ENCODE peak calls at places on chromosomes 13 and 19, in four cellular contexts. I is NCI-H2029; C is stimulated activated CD4-positive, alpha-beta T cell treated with anti-CD3 and anti-CD28 coated beads, Interleukin-4, amount 100 ng/mL, for 4 hours; S is heart left ventricle. E is an unnamed sample.

GRCh38 chr13:51601601-51602348 is 17.5 kb downstream of the WDFY2 start:
- DNase-seq in I (no peak), C (no peak), S (no peak), E (no peak)

GRCh38 chr13:100946588-100946987 is 272.0 kb upstream of the TMTC4 start:
- DNase-seq in C (no peak), S (no peak), I (no peak), E (no peak)

GRCh38 chr19:14198384-14199376 is 7.3 kb downstream of the ADGRL1 start:
- DNase-seq in S (no peak), I (no peak), C (no peak), E (no peak)

GRCh38 chr13:41137951-41138350 is 5.3 kb upstream of the KBTBD6 start:
- DNase-seq in I (no peak), S (no peak), C (no peak), E (no peak)

GRCh38 chr13:21322304-21322965 is 136.7 kb downstream of the ZDHHC20 start:
- DNase-seq in I (no peak), S (no peak), C (no peak), E (no peak)

GRCh38 chr19:5786593-5787551 is 2.3 kb upstream of the PRR22 start:
- DNase-seq in S (no peak), I (no peak), C (no peak), E (no peak)

GRCh38 chr19:44764975-44765948 is 12.4 kb upstream of the CBLC start:
- DNase-seq in S (no peak), I (no peak), C (no peak), E (no peak)

GRCh38 chr19:51250786-51251452 is at the start of gene SIGLECL1:
- DNase-seq in I (no peak), S (no peak), C (no peak), E (no peak)

GRCh38 chr19:31350693-31351211 is 1.5 kb upstream of the TSHZ3 start:
- DNase-seq in C (no peak), I (no peak), S (peak; percentile 68), E (peak; percentile 69)

GRCh38 chr19:13334801-13335481 is 171.3 kb downstream of the CACNA1A start:
- DNase-seq in S (no peak), C (no peak), I (no peak), E (no peak)

GRCh38 chr13:93784191-93784590 is 557.6 kb downstream of the GPC6 start:
- DNase-seq in C (no peak), S (no peak), I (no peak), E (no peak)